ENCODE peak calls at places on chromosomes 7 and 10, in five cellular contexts. G is GM13976, N is left lung, R is bronchial epithelial cell, C is HCT116. I is an unnamed sample.

GRCh38 chr7:32533313-32534024 is 38.2 kb downstream of the AVL9 start:
- DNase-seq in R (no peak), G (no peak), C (no peak), N (no peak), I (no peak)

GRCh38 chr7:64875258-64875657 is 27.8 kb upstream of the ZNF273 start:
- DNase-seq in G (no peak), R (no peak), C (no peak), N (no peak), I (no peak)

GRCh38 chr7:87206361-87206760 is 13.2 kb downstream of the TMEM243 start:
- DNase-seq in N (no peak), G (no peak), R (peak), C (no peak), I (no peak)

GRCh38 chr7:155346285-155346684 is 48.6 kb downstream of the INSIG1 start:
- DNase-seq in G (no peak), N (no peak), C (no peak), R (no peak), I (no peak)

GRCh38 chr7:116804459-116804858 is 57.9 kb upstream of the CAPZA2 start:
- DNase-seq in G (no peak), R (no peak), N (no peak), C (no peak), I (no peak)

GRCh38 chr7:464712-465461 is 54.8 kb downstream of the PDGFA start:
- DNase-seq in C (no peak), N (peak), R (no peak), G (no peak), I (no peak)

GRCh38 chr7:129188892-129189660 is 643 bp downstream of the SMO start:
- DNase-seq in G (peak), C (no peak), N (no peak), R (no peak), I (peak)

GRCh38 chr7:143973870-143974446 is 19.3 kb downstream of the OR2F1 start:
- DNase-seq in R (no peak), G (no peak), N (no peak), C (no peak), I (no peak)

GRCh38 chr10:97510686-97511085 is 12.0 kb downstream of the UBTD1 start:
- DNase-seq in G (no peak), R (no peak), C (no peak), N (no peak), I (no peak)

GRCh38 chr10:124997791-124998623 is 56.1 kb downstream of the ZRANB1 start:
- DNase-seq in N (peak), G (peak), R (no peak), C (no peak), I (peak)

GRCh38 chr7:138663741-138664710 is 37.1 kb downstream of the SVOPL start:
- DNase-seq in C (no peak), R (peak), N (no peak), G (no peak), I (peak)

GRCh38 chr7:110835209-110835608 is 255.7 kb upstream of the LRRN3 start:
- DNase-seq in N (no peak), C (no peak), G (no peak), R (peak), I (no peak)

GRCh38 chr10:26890956-26891355 is 30.2 kb upstream of the ABI1 start:
- DNase-seq in R (peak), N (no peak), C (peak), G (peak), I (peak)

GRCh38 chr10:3825244-3825643 is 40.2 kb upstream of the KLF6 start:
- DNase-seq in N (no peak), R (peak), C (no peak), G (no peak), I (no peak)

GRCh38 chr10:1291178-1292090 is 235.2 kb downstream of the WDR37 start:
- DNase-seq in R (no peak), C (no peak), G (no peak), N (no peak), I (no peak)

GRCh38 chr7:121279060-121279620 is 49.7 kb upstream of the WNT16 start:
- DNase-seq in G (no peak), R (no peak), N (no peak), C (no peak), I (no peak)

GRCh38 chr7:26078437-26079362 is 73.3 kb upstream of the NFE2L3 start:
- DNase-seq in C (peak), N (peak), G (peak), R (peak), I (peak)

GRCh38 chr10:126350216-126350992 is 37.9 kb downstream of the ADAM12 start:
- DNase-seq in N (no peak), R (peak), C (peak), G (no peak), I (no peak)

GRCh38 chr7:90698616-90699015 is 102.5 kb downstream of the CDK14 start:
- DNase-seq in R (no peak), C (no peak), N (no peak), G (no peak), I (no peak)

GRCh38 chr10:99777918-99778716 is 4.3 kb upstream of the ABCC2 start:
- DNase-seq in N (no peak), G (no peak), R (peak), C (no peak), I (no peak)

GRCh38 chr7:50739744-50740455 is 42.8 kb downstream of the GRB10 start:
- DNase-seq in G (no peak), C (no peak), N (no peak), R (no peak), I (no peak)

GRCh38 chr10:13871698-13872280 is 285.0 kb downstream of the PRPF18 start:
- DNase-seq in G (no peak), N (no peak), C (no peak), R (no peak), I (no peak)

GRCh38 chr10:72156223-72156622 is 59.6 kb upstream of the ANAPC16 start:
- DNase-seq in R (no peak), N (no peak), C (no peak), G (no peak), I (no peak)

GRCh38 chr10:48404646-48405045 is 98.2 kb downstream of the MAPK8 start:
- DNase-seq in G (no peak), R (no peak), C (no peak), N (no peak), I (no peak)

GRCh38 chr7:82317257-82317721 is 126.3 kb downstream of the CACNA2D1 start:
- DNase-seq in G (no peak), N (no peak), R (no peak), C (no peak), I (no peak)

GRCh38 chr7:73891178-73891885 is 30.4 kb downstream of the TMEM270 start:
- DNase-seq in C (no peak), R (no peak), N (no peak), G (no peak), I (no peak)

GRCh38 chr7:74084722-74085578 is 1.3 kb downstream of the LIMK1 start:
- DNase-seq in R (no peak), G (no peak), N (no peak), C (no peak), I (no peak)

GRCh38 chr7:30851651-30852359 is 59.8 kb upstream of the AQP1 start:
- DNase-seq in N (no peak), C (no peak), G (no peak), R (no peak), I (no peak)

GRCh38 chr7:18087031-18087686 is 59.5 kb upstream of the PRPS1L1 start:
- DNase-seq in R (no peak), C (no peak), N (no peak), G (peak), I (no peak)

GRCh38 chr7:50588937-50589336 is 23.7 kb upstream of the DDC start:
- DNase-seq in R (no peak), C (no peak), N (no peak), G (no peak), I (no peak)

GRCh38 chr7:20159226-20159747 is 57.9 kb downstream of the MACC1 start:
- DNase-seq in C (no peak), G (no peak), N (no peak), R (no peak), I (no peak)

GRCh38 chr10:70476249-70477035 is 2.1 kb upstream of the PALD1 start:
- DNase-seq in N (no peak), G (no peak), R (no peak), C (no peak), I (no peak)

GRCh38 chr7:153381275-153382119 is 621.9 kb downstream of the ACTR3B start:
- DNase-seq in C (no peak), N (no peak), R (no peak), G (peak), I (peak)
- TF ChIP-seq CTCF in C (peak), N (peak), R (peak), G (peak), I (peak)

DNA sequence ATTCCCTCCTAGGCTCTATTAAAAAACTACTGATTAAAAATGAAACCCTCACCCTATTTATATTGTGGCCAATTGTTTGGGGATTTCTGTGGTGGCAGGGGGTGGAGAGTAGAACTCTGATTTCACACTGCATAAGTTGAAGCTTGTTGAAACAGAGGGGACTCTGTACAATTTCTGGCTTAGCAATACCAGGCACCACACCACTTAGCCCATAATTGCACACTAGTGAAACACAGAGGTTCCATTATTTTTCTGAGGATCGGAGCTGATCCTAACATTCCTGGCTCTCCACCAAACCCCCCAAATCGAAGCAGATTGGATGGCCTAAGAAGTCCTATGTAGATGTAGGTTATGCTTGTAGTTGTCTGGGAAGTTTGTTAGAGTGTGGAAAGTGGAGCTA is 47.0 kb downstream of the PTN start:
- DNase-seq in R (no peak), N (no peak), G (no peak), C (no peak), I (no peak)
- TF ChIP-seq CTCF in R (no peak), N (no peak), G (no peak), C (no peak), I (no peak)

DNA sequence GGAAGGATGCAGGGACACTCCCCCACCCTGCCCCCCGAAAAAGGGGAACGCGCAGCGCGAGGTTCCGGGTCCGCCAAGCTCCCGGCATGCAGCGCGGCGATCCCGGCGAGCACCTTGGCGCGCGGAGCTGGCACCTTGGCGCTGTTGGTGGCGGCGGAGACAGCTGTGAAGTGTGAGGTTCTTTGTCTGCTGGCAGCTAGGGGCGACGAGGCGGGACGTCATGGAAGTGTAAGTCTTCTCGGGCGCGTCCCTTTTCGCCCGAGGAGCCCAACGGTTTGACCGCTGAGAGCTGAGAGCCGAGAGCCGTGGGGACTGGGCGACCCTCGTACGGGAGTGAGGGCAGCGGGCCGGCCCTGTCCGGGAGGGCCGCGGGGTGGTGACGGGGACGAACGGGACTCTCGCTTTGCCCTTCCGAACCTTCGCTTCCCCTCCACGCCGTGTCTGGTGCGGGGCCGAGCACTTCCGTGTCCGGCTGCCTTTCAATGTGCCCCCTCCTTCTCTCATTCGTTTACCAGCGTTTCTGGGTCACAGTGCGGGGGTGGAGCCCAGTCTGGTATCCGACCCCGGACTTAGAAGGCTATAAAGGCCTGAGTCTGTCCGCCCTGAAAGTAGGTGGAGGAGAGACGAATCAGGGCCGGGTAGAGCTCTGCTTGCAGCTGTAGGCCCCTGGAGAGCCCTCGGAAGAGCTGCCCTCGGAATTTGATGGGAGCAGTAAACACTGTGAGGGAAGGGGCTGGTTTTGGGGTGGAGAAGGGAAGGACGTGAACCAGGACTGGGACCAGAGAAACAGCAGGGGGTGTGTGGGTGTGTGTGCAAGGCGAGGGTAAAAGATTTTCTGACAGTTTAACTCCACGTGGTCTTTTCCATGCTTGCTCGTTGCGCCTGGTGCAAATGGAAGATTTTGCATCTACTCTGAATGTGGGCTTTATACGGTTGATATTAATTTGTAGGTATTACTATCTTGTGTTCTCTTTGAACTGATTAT is at the start of gene CRCP:
- DNase-seq in G (peak), C (no peak), N (peak), R (peak), I (peak)
- TF ChIP-seq CTCF in G (no peak), C (no peak), N (peak), R (peak), I (peak)

GRCh38 chr10:117163061-117163953 is 25.2 kb upstream of the VAX1 start:
- DNase-seq in C (no peak), R (no peak), G (no peak), N (no peak), I (no peak)
- TF ChIP-seq CTCF in C (no peak), R (no peak), G (no peak), N (no peak), I (no peak)

DNA sequence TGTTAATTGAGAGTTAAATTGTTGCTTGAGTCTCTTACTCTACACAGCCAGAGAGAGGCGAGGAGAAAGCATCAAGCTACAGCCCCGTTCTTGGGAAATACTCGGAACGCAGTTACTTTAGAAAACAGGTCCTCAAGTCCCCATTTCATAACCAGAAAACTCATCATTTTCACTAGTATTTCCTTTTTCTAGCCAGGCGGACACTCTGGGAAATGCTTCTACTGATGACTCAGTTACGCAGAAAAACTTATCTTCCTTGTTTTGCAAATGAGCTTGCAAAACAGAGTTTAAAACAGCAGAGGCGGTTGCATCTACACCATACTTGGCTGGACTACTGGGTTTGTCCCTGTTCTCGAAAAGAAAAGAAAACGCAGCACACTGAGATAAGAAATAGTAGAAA is 111.4 kb upstream of the FGFR2 start:
- DNase-seq in N (no peak), C (no peak), R (no peak), G (no peak), I (no peak)
- TF ChIP-seq CTCF in N (no peak), C (no peak), R (no peak), G (no peak), I (no peak)

DNA sequence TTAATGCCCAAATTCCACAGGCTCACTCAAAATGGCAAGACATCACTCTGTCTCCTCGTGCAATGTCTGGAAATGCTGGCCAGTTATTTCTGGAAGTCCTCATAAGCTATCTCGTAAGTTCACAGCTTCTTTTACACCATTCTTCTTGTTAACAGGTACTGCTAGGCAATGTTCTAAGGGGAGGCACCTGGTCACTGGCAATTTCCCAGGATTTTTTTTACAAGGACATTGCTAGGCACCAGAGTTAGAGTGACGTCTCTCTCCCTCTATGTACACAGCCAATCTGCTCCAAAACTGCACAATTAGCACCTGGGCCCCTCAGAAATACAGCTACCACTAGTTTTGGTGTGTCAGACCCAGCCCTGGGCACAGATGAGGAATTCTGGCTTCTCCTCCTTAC is 80.3 kb upstream of the SEMA3C start:
- DNase-seq in G (no peak), R (no peak), N (no peak), C (no peak), I (no peak)
- TF ChIP-seq CTCF in G (no peak), R (no peak), N (no peak), C (no peak), I (no peak)

GRCh38 chr10:35379226-35380137 is 43.2 kb downstream of the CCNY start:
- DNase-seq in R (peak), N (no peak), G (peak), C (no peak), I (peak)
- TF ChIP-seq CTCF in R (no peak), N (no peak), G (peak), C (no peak), I (peak)

DNA sequence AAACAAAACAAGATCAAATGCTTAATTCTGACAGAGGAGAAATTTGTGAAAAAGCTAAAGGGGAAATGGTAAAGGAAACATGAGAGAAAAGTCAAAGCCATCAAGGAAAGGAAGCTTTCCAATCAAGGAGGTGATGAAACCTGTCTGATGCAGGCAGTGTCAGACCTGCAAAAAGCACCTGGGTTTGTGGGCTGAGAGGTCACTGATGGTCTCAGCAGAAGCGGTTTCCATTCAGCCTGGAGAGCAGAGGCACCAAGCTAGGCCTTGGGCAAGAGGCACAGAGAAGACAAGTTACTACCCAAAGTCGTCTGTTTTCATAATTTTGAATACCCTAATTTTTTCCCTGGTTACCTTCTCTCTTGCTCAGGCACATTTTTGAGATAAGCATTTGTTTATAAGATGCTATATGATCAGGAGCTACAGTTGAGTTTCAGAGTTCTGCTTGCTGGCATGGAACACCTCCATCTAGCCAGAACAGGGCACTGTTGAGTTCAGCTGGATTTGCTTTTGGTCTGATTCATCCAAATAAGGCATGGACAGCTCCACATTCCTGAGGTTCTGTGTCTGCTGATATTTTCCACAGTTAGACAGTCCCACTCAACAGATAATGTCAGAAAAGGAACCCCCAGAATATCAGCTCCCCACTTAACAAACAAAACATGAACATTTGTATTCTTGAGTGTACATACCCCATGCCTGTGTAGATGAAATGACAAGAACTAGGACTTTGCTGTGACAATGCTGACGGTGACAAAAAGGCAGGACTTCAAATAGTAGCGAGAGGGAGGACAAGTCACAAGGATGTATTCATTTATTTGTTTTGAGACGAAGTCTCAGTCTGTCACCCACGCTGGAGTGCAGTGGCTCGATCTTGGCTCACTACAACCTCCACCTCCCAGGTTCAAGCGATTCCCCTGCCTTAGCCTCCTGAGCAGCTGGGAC is 4.9 kb upstream of the PPIA start:
- DNase-seq in G (no peak), R (no peak), N (no peak), C (no peak), I (no peak)
- TF ChIP-seq CTCF in G (no peak), R (no peak), N (no peak), C (no peak), I (no peak)